ENCODE peak calls at places on chromosomes 1 and 21, in eight cellular contexts. U is GM04504; R is brain microvascular endothelial cell; B is T-helper 2 cell; Y is choroid plexus epithelial cell; X is stimulated activated effector memory CD8-positive, alpha-beta T cell treated with anti-CD3 and anti-CD28 coated beads, Interleukin-12 subunit alpha, Interleukin-12 subunit beta, amount 100 ng/mL, for 72 hours; P is HuH-7.5; Z is activated CD4-positive, alpha-beta T cell treated with anti-CD3 and anti-CD28 coated beads for 48 hours. N is an unnamed sample.

GRCh38 chr1:200319143-200319542 is 90.7 kb downstream of the ZNF281 start:
- DNase-seq in U (no peak), R (no peak), B (no peak), Y (no peak), X (no peak), P (no peak), Z (no peak), N (no peak)

GRCh38 chr1:216425577-216425976 is 2.3 kb upstream of the USH2A start:
- DNase-seq in U (no peak), R (no peak), B (no peak), Y (peak), X (no peak), P (no peak), Z (no peak), N (no peak)

GRCh38 chr1:32142446-32143301 is 34.8 kb downstream of the KPNA6 start:
- DNase-seq in U (peak), R (peak), B (peak), Y (peak), X (no peak), P (peak), Z (no peak), N (peak)

GRCh38 chr21:33345751-33346238 is 21.0 kb downstream of the IFNAR1 start:
- DNase-seq in U (no peak), R (no peak), B (no peak), Y (no peak), X (no peak), P (no peak), Z (no peak), N (no peak)

GRCh38 chr1:193658711-193659110 is 472.3 kb upstream of the B3GALT2 start:
- DNase-seq in U (no peak), R (no peak), B (no peak), Y (no peak), X (no peak), P (no peak), Z (no peak), N (no peak)

GRCh38 chr21:45640888-45641479 is 2.5 kb upstream of the PCBP3 start:
- DNase-seq in U (peak), R (peak), B (no peak), Y (peak), X (no peak), P (peak), Z (no peak), N (no peak)

GRCh38 chr1:182206628-182207239 is 145.2 kb upstream of the ZNF648 start:
- DNase-seq in U (no peak), R (no peak), B (peak), Y (no peak), X (no peak), P (no peak), Z (no peak), N (no peak)

GRCh38 chr1:173478099-173478555 is 992 bp downstream of the PRDX6 start:
- DNase-seq in U (no peak), R (peak), B (no peak), Y (peak), X (no peak), P (peak), Z (no peak), N (peak)

GRCh38 chr1:53589043-53589887 is 130.1 kb downstream of the DMRTB1 start:
- DNase-seq in U (no peak), R (no peak), B (no peak), Y (no peak), X (no peak), P (no peak), Z (no peak), N (no peak)

GRCh38 chr21:32496536-32496935 is 84.0 kb downstream of the EVA1C start:
- DNase-seq in U (no peak), R (no peak), B (no peak), Y (no peak), X (no peak), P (no peak), Z (no peak), N (no peak)

GRCh38 chr21:34302496-34302895 is 61.3 kb upstream of the KCNE2 start:
- DNase-seq in U (no peak), R (no peak), B (no peak), Y (no peak), X (no peak), P (no peak), Z (no peak), N (no peak)

GRCh38 chr1:48493970-48494769 is 22.2 kb upstream of the SPATA6 start:
- DNase-seq in U (peak), R (peak), B (no peak), Y (peak), X (no peak), P (peak), Z (no peak), N (no peak)

GRCh38 chr1:22053018-22053860 is 730 bp downstream of the CDC42 start:
- DNase-seq in U (no peak), R (peak), B (peak), Y (peak), X (peak), P (peak), Z (peak), N (peak)

GRCh38 chr1:94265931-94266330 is 28.5 kb upstream of the ARHGAP29 start:
- DNase-seq in U (no peak), R (no peak), B (no peak), Y (no peak), X (no peak), P (no peak), Z (no peak), N (no peak)

GRCh38 chr1:175717610-175718195 is 25.7 kb downstream of the TNR start:
- DNase-seq in U (no peak), R (no peak), B (no peak), Y (no peak), X (no peak), P (no peak), Z (no peak), N (no peak)